ENCODE peak calls at places on chromosomes 5 and 9, in ten cellular contexts. One of them, this sample, is unnamed.

GRCh38 chr9:127066060-127066774 is 56.2 kb downstream of the ANGPTL2 start:
- DNase-seq in left cardiac atrium: no peak
- DNase-seq in AG09309: no peak
- DNase-seq in fibroblast of pulmonary artery: peak
- DNase-seq in T-helper 1 cell: no peak
- DNase-seq in posterior vena cava: no peak
- DNase-seq in NCI-H1417: no peak
- DNase-seq in ecto neural progenitor cell: no peak
- DNase-seq in stomach: no peak
- DNase-seq in SJSA1: no peak
- DNase-seq in this sample: no peak

GRCh38 chr5:8184455-8185063 is 315.6 kb downstream of the MTRR start:
- DNase-seq in ecto neural progenitor cell: peak
- DNase-seq in posterior vena cava: peak
- DNase-seq in SJSA1: peak
- DNase-seq in NCI-H1417: peak
- DNase-seq in fibroblast of pulmonary artery: peak
- DNase-seq in T-helper 1 cell: no peak
- DNase-seq in AG09309: no peak
- DNase-seq in stomach: peak
- DNase-seq in left cardiac atrium: peak
- DNase-seq in this sample: peak

GRCh38 chr5:65808261-65808741 is 86.3 kb downstream of the NLN start:
- DNase-seq in ecto neural progenitor cell: no peak
- DNase-seq in SJSA1: no peak
- DNase-seq in posterior vena cava: no peak
- DNase-seq in stomach: no peak
- DNase-seq in T-helper 1 cell: no peak
- DNase-seq in AG09309: no peak
- DNase-seq in NCI-H1417: no peak
- DNase-seq in left cardiac atrium: no peak
- DNase-seq in fibroblast of pulmonary artery: no peak
- DNase-seq in this sample: no peak

GRCh38 chr5:143311428-143311827 is 92.1 kb downstream of the NR3C1 start:
- DNase-seq in fibroblast of pulmonary artery: peak
- DNase-seq in stomach: no peak
- DNase-seq in AG09309: peak
- DNase-seq in left cardiac atrium: no peak
- DNase-seq in posterior vena cava: no peak
- DNase-seq in T-helper 1 cell: no peak
- DNase-seq in SJSA1: peak
- DNase-seq in NCI-H1417: no peak
- DNase-seq in ecto neural progenitor cell: no peak
- DNase-seq in this sample: peak

GRCh38 chr9:126298319-126298801 is 28.3 kb upstream of the MVB12B start:
- DNase-seq in NCI-H1417: no peak
- DNase-seq in SJSA1: peak
- DNase-seq in T-helper 1 cell: no peak
- DNase-seq in AG09309: no peak
- DNase-seq in ecto neural progenitor cell: no peak
- DNase-seq in stomach: no peak
- DNase-seq in posterior vena cava: no peak
- DNase-seq in fibroblast of pulmonary artery: no peak
- DNase-seq in left cardiac atrium: no peak
- DNase-seq in this sample: no peak

GRCh38 chr9:132472199-132472598 is 62.2 kb downstream of the CFAP77 start:
- DNase-seq in fibroblast of pulmonary artery: no peak
- DNase-seq in SJSA1: no peak
- DNase-seq in stomach: no peak
- DNase-seq in ecto neural progenitor cell: no peak
- DNase-seq in left cardiac atrium: no peak
- DNase-seq in T-helper 1 cell: no peak
- DNase-seq in posterior vena cava: no peak
- DNase-seq in AG09309: no peak
- DNase-seq in NCI-H1417: peak
- DNase-seq in this sample: no peak

GRCh38 chr9:34651876-34652602 is at the start of gene IL11RA:
- DNase-seq in fibroblast of pulmonary artery: peak
- DNase-seq in ecto neural progenitor cell: peak
- DNase-seq in T-helper 1 cell: no peak
- DNase-seq in left cardiac atrium: peak
- DNase-seq in posterior vena cava: peak
- DNase-seq in SJSA1: peak
- DNase-seq in NCI-H1417: peak
- DNase-seq in AG09309: peak
- DNase-seq in stomach: peak
- DNase-seq in this sample: no peak

GRCh38 chr9:35615981-35616680 is 2.1 kb downstream of the CD72 start:
- DNase-seq in AG09309: no peak
- DNase-seq in left cardiac atrium: no peak
- DNase-seq in NCI-H1417: peak
- DNase-seq in ecto neural progenitor cell: no peak
- DNase-seq in fibroblast of pulmonary artery: no peak
- DNase-seq in SJSA1: no peak
- DNase-seq in T-helper 1 cell: no peak
- DNase-seq in posterior vena cava: no peak
- DNase-seq in stomach: no peak
- DNase-seq in this sample: no peak

GRCh38 chr5:35129921-35130485 is 82.3 kb upstream of the AGXT2 start:
- DNase-seq in left cardiac atrium: no peak
- DNase-seq in AG09309: no peak
- DNase-seq in fibroblast of pulmonary artery: no peak
- DNase-seq in NCI-H1417: no peak
- DNase-seq in T-helper 1 cell: peak
- DNase-seq in stomach: peak
- DNase-seq in ecto neural progenitor cell: no peak
- DNase-seq in SJSA1: no peak
- DNase-seq in posterior vena cava: no peak
- DNase-seq in this sample: no peak

GRCh38 chr5:168743617-168744016 is 164.4 kb upstream of the PANK3 start:
- DNase-seq in stomach: no peak
- DNase-seq in SJSA1: no peak
- DNase-seq in fibroblast of pulmonary artery: no peak
- DNase-seq in T-helper 1 cell: no peak
- DNase-seq in left cardiac atrium: no peak
- DNase-seq in posterior vena cava: no peak
- DNase-seq in NCI-H1417: no peak
- DNase-seq in ecto neural progenitor cell: no peak
- DNase-seq in AG09309: no peak
- DNase-seq in this sample: no peak

This sample was measured in HFF-Myc.